ENCODE peak calls at places on chromosomes 2 and 18, in eight cellular contexts. X, S, T, L, P, Y, N and G are unnamed samples.

GRCh38 chr2:200767111-200767885 is 44.4 kb upstream of the BZW1 start:
- DNase-seq in X (no peak), S (no peak), T (no peak), L (no peak), P (no peak), Y (no peak), N (no peak), G (no peak)

GRCh38 chr18:67132919-67133318 is 383.6 kb downstream of the DSEL start:
- DNase-seq in X (no peak), S (no peak), T (no peak), L (no peak), P (no peak), Y (no peak), N (no peak), G (no peak)

GRCh38 chr2:11133238-11133935 is 21.9 kb upstream of the SLC66A3 start:
- DNase-seq in X (no peak), S (no peak), T (no peak), L (no peak), P (peak; percentile 7), Y (no peak), N (no peak), G (no peak)

GRCh38 chr2:237591021-237591370 is 462 bp upstream of the RAB17 start:
- DNase-seq in X (no peak), S (no peak), T (no peak), L (no peak), P (no peak), Y (no peak), N (no peak), G (no peak)

GRCh38 chr18:35463050-35463449 is 34.7 kb downstream of the INO80C start:
- DNase-seq in X (no peak), S (peak; percentile 15), T (no peak), L (peak; percentile 81), P (no peak), Y (no peak), N (no peak), G (no peak)

GRCh38 chr2:25700221-25700660 is 26.9 kb upstream of the DTNB start:
- DNase-seq in X (no peak), S (peak; percentile 27), T (no peak), L (peak; percentile 50), P (peak; percentile 43), Y (no peak), N (peak; percentile 4), G (peak; percentile 10)

GRCh38 chr2:46365913-46366674 is 68.9 kb downstream of the EPAS1 start:
- DNase-seq in X (no peak), S (peak; percentile 12), T (no peak), L (peak; percentile 33), P (no peak), Y (no peak), N (no peak), G (no peak)

GRCh38 chr2:42359894-42360483 is 1.0 kb downstream of the COX7A2L start:
- DNase-seq in X (no peak), S (no peak), T (no peak), L (peak; percentile 72), P (no peak), Y (no peak), N (no peak), G (no peak)

GRCh38 chr18:76566987-76567386 is 71.9 kb upstream of the ZNF516 start:
- DNase-seq in X (no peak), S (no peak), T (no peak), L (no peak), P (no peak), Y (no peak), N (no peak), G (no peak)

GRCh38 chr18:36693931-36694661 is 134.7 kb downstream of the TPGS2 start:
- DNase-seq in X (no peak), S (no peak), T (no peak), L (no peak), P (no peak), Y (no peak), N (no peak), G (no peak)

GRCh38 chr2:46655551-46656436 is 176.4 kb downstream of the TMEM247 start:
- DNase-seq in X (no peak), S (peak; percentile 88), T (no peak), L (peak; percentile 68), P (no peak), Y (no peak), N (no peak), G (no peak)

GRCh38 chr2:163701399-163702195 is 34.2 kb downstream of the FIGN start:
- DNase-seq in X (no peak), S (no peak), T (no peak), L (no peak), P (no peak), Y (no peak), N (no peak), G (no peak)

GRCh38 chr2:234003972-234004617 is 46.4 kb upstream of the SPP2 start:
- DNase-seq in X (peak; percentile 28), S (peak; percentile 97), T (peak; percentile 91), L (peak; percentile 86), P (peak; percentile 28), Y (no peak), N (no peak), G (no peak)

GRCh38 chr2:238143239-238143951 is 4.9 kb downstream of the KLHL30 start:
- DNase-seq in X (no peak), S (no peak), T (peak; percentile 96), L (peak; percentile 29), P (no peak), Y (no peak), N (no peak), G (no peak)

GRCh38 chr2:71901466-71901865 is 246.2 kb downstream of the CYP26B1 start:
- DNase-seq in X (no peak), S (peak; percentile 48), T (no peak), L (no peak), P (no peak), Y (no peak), N (no peak), G (peak; percentile 45)

GRCh38 chr2:2523395-2524339 is 192.6 kb upstream of the MYT1L start:
- DNase-seq in X (no peak), S (no peak), T (no peak), L (no peak), P (no peak), Y (no peak), N (no peak), G (no peak)

GRCh38 chr18:51273435-51273834 is 76.0 kb upstream of the MEX3C start:
- DNase-seq in X (no peak), S (no peak), T (no peak), L (no peak), P (no peak), Y (no peak), N (no peak), G (no peak)

GRCh38 chr2:172884336-172884735 is 148.7 kb downstream of the RAPGEF4 start:
- DNase-seq in X (no peak), S (no peak), T (no peak), L (no peak), P (no peak), Y (no peak), N (no peak), G (no peak)

GRCh38 chr2:79935771-79936657 is 368.5 kb downstream of the LRRTM1 start:
- DNase-seq in X (no peak), S (peak; percentile 40), T (peak; percentile 65), L (peak; percentile 74), P (peak; percentile 62), Y (no peak), N (no peak), G (no peak)

GRCh38 chr2:38465789-38466127 is 88.7 kb upstream of the ATL2 start:
- DNase-seq in X (no peak), S (no peak), T (peak; percentile 49), L (peak; percentile 39), P (peak; percentile 62), Y (no peak), N (peak; percentile 3), G (no peak)

GRCh38 chr2:95323347-95324155 is 26.4 kb downstream of the KCNIP3 start:
- DNase-seq in X (no peak), S (no peak), T (no peak), L (no peak), P (peak; percentile 65), Y (no peak), N (no peak), G (no peak)

GRCh38 chr2:160222546-160223281 is 22.6 kb upstream of the ITGB6 start:
- DNase-seq in X (no peak), S (no peak), T (no peak), L (no peak), P (no peak), Y (no peak), N (no peak), G (no peak)

GRCh38 chr18:26185267-26185666 is 41.0 kb upstream of the TAF4B start:
- DNase-seq in X (no peak), S (no peak), T (no peak), L (peak; percentile 7), P (peak; percentile 50), Y (no peak), N (no peak), G (no peak)